ENCODE peak calls at places on chromosome 18, in five cellular contexts. A, C, S, Z and Y are unnamed samples.

GRCh38 chr18:21316296-21316695 is 74.3 kb downstream of the GREB1L start:
- DNase-seq in A (no peak), C (no peak), S (no peak), Z (no peak), Y (no peak)

GRCh38 chr18:79577451-79578395 is 101.9 kb upstream of the CTDP1 start:
- DNase-seq in A (peak; percentile 30), C (peak; percentile 49), S (peak; percentile 34), Z (no peak), Y (no peak)

GRCh38 chr18:48902023-48902855 is 48.5 kb downstream of the SMAD7 start:
- DNase-seq in A (peak; percentile 92), C (peak; percentile 91), S (peak; percentile 87), Z (peak; percentile 84), Y (peak; percentile 79)

GRCh38 chr18:57813245-57813644 is 10.1 kb upstream of the ATP8B1 start:
- DNase-seq in A (no peak), C (peak; percentile 99), S (no peak), Z (peak; percentile 70), Y (no peak)

GRCh38 chr18:79919089-79919488 is 32.4 kb downstream of the SLC66A2 start:
- DNase-seq in A (no peak), C (no peak), S (no peak), Z (no peak), Y (peak; percentile 5)

GRCh38 chr18:45962461-45962860 is 4.7 kb downstream of the EPG5 start:
- DNase-seq in A (no peak), C (peak; percentile 77), S (peak; percentile 80), Z (no peak), Y (peak; percentile 37)

GRCh38 chr18:57708288-57708687 is 86.7 kb upstream of the NARS1 start:
- DNase-seq in A (no peak), C (no peak), S (no peak), Z (no peak), Y (no peak)

GRCh38 chr18:5759169-5759568 is 136.2 kb downstream of the TMEM200C start:
- DNase-seq in A (no peak), C (no peak), S (no peak), Z (no peak), Y (no peak)

DNA sequence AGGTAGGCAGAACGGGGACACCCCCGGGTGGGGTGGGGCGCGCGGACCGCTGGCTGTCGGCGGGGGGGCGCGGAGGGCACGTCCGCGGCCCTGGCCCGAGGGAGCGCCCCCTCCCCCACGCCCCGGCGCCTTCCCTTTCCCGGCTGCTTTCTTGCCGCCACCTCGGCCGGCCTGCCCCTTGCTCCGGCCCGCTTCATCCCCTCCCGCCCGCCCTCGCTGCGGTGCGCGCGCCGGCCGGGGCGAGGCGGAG is 443 bp downstream of the VAPA start:
- DNase-seq in A (no peak), C (no peak), S (no peak), Z (no peak), Y (no peak)
- H3K27ac ChIP-seq in A (peak overlapping the region; percentile 99), C (peak overlapping the region; percentile 95), S (peak overlapping the region; percentile 94), Z (peak overlapping the region; percentile 97), Y (peak overlapping the region; percentile 100)

DNA sequence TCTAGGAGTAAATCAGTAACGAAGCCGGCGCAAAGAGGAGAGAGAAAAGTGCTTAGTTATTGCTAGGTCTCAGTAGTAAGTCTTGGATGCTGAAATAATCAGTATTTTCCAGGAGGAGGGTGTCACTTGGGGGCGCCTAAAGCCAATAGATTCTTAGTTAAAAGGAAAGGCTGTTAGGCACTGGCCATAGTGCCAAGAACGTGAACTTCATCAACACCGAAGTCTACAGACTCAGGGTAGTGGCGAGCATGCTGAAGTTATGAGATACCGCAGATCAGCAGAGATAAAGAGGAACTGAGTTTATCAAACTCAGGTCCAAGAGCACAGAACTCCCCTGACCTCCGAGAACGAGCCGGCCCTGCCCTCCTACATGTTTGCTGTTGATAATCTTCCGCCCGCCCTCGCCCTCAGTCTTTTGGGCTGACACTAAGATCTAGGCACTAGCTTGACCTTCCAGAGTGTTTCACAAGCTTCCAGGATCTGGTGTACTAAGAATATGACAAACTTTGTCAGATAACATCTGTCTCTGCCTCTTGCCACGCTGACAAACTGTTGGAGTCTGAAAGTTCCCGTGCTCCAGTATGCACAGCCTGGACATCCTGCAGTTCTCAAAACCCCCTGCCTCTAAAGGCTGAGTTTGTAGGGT is 49.2 kb downstream of the CYB5A start:
- DNase-seq in A (peak; percentile 41), C (no peak), S (no peak), Z (no peak), Y (peak; percentile 62)
- TF ChIP-seq POLR2A in A (no peak), C (no peak), S (no peak), Z (no peak), Y (no peak)

GRCh38 chr18:9435041-9435440 is 40.3 kb upstream of the RALBP1 start:
- DNase-seq in A (no peak), C (no peak), S (no peak), Z (no peak), Y (no peak)

GRCh38 chr18:9436176-9436575 is 39.1 kb upstream of the RALBP1 start:
- DNase-seq in A (no peak), C (no peak), S (no peak), Z (no peak), Y (no peak)

GRCh38 chr18:9437049-9437448 is 38.3 kb upstream of the RALBP1 start:
- DNase-seq in A (no peak), C (peak; percentile 66), S (no peak), Z (no peak), Y (no peak)

GRCh38 chr18:9433616-9434239 is 41.6 kb upstream of the RALBP1 start:
- DNase-seq in A (no peak), C (peak; percentile 10), S (no peak), Z (no peak), Y (no peak)

GRCh38 chr18:9434240-9434701 is 41.0 kb upstream of the RALBP1 start:
- DNase-seq in A (no peak), C (no peak), S (no peak), Z (no peak), Y (no peak)
- H3K4me3 ChIP-seq in A (no peak overlapping the region), C (no peak overlapping the region), S (no peak overlapping the region), Z (no peak overlapping the region), Y (no peak overlapping the region)

GRCh38 chr18:73646772-73647171 is 500.9 kb downstream of the FBXO15 start:
- DNase-seq in A (no peak), C (peak; percentile 91), S (no peak), Z (no peak), Y (no peak)
- H3K27ac ChIP-seq in A (no peak overlapping the region), C (peak overlapping the region; percentile 20), S (no peak overlapping the region), Z (no peak overlapping the region), Y (no peak overlapping the region)